ENCODE peak calls at places on chromosomes 16 and 17, in ten cellular contexts. One of them, this sample, is unnamed.

GRCh38 chr16:88799569-88800276 is 3.9 kb upstream of the CDT1 start:
- DNase-seq in EL: no peak
- DNase-seq in BE2C: no peak
- DNase-seq in CD4-positive, alpha-beta T cell: no peak
- DNase-seq in SIG-M5: peak
- DNase-seq in HEK293T: no peak
- DNase-seq in T-helper 9 cell: no peak
- DNase-seq in stromal cell of bone marrow: no peak
- DNase-seq in A549: no peak
- DNase-seq in anterior cingulate cortex: no peak
- DNase-seq in this sample: no peak

GRCh38 chr17:67602974-67603373 is 114.8 kb upstream of the NOL11 start:
- DNase-seq in EL: peak
- DNase-seq in SIG-M5: no peak
- DNase-seq in BE2C: peak
- DNase-seq in A549: peak
- DNase-seq in T-helper 9 cell: peak
- DNase-seq in stromal cell of bone marrow: no peak
- DNase-seq in anterior cingulate cortex: no peak
- DNase-seq in HEK293T: peak
- DNase-seq in CD4-positive, alpha-beta T cell: peak
- DNase-seq in this sample: no peak

GRCh38 chr17:58532555-58532951 is 18.1 kb upstream of the MTMR4 start:
- DNase-seq in EL: no peak
- DNase-seq in SIG-M5: no peak
- DNase-seq in CD4-positive, alpha-beta T cell: no peak
- DNase-seq in A549: no peak
- DNase-seq in HEK293T: no peak
- DNase-seq in stromal cell of bone marrow: no peak
- DNase-seq in BE2C: no peak
- DNase-seq in anterior cingulate cortex: no peak
- DNase-seq in T-helper 9 cell: no peak
- DNase-seq in this sample: no peak

GRCh38 chr16:55367796-55368195 is 43.8 kb downstream of the IRX6 start:
- DNase-seq in BE2C: no peak
- DNase-seq in A549: no peak
- DNase-seq in SIG-M5: no peak
- DNase-seq in EL: peak
- DNase-seq in anterior cingulate cortex: no peak
- DNase-seq in stromal cell of bone marrow: no peak
- DNase-seq in HEK293T: no peak
- DNase-seq in T-helper 9 cell: no peak
- DNase-seq in CD4-positive, alpha-beta T cell: no peak
- DNase-seq in this sample: no peak

GRCh38 chr16:79089735-79090284 is 510.7 kb downstream of the MAF start:
- DNase-seq in A549: no peak
- DNase-seq in stromal cell of bone marrow: peak
- DNase-seq in anterior cingulate cortex: no peak
- DNase-seq in BE2C: no peak
- DNase-seq in EL: no peak
- DNase-seq in HEK293T: no peak
- DNase-seq in T-helper 9 cell: peak
- DNase-seq in SIG-M5: peak
- DNase-seq in CD4-positive, alpha-beta T cell: peak
- DNase-seq in this sample: no peak

GRCh38 chr16:85234310-85235235 is 122.3 kb upstream of the CIBAR2 start:
- DNase-seq in BE2C: peak
- DNase-seq in stromal cell of bone marrow: peak
- DNase-seq in HEK293T: peak
- DNase-seq in A549: peak
- DNase-seq in CD4-positive, alpha-beta T cell: no peak
- DNase-seq in SIG-M5: no peak
- DNase-seq in T-helper 9 cell: no peak
- DNase-seq in anterior cingulate cortex: no peak
- DNase-seq in EL: peak
- DNase-seq in this sample: no peak

GRCh38 chr16:57137566-57138273 is 45.3 kb downstream of the CPNE2 start:
- DNase-seq in stromal cell of bone marrow: no peak
- DNase-seq in HEK293T: no peak
- DNase-seq in SIG-M5: no peak
- DNase-seq in A549: no peak
- DNase-seq in EL: no peak
- DNase-seq in anterior cingulate cortex: no peak
- DNase-seq in CD4-positive, alpha-beta T cell: no peak
- DNase-seq in T-helper 9 cell: no peak
- DNase-seq in BE2C: no peak
- DNase-seq in this sample: no peak

GRCh38 chr17:2468270-2468669 is 43.4 kb downstream of the METTL16 start:
- DNase-seq in EL: no peak
- DNase-seq in SIG-M5: no peak
- DNase-seq in stromal cell of bone marrow: peak
- DNase-seq in CD4-positive, alpha-beta T cell: no peak
- DNase-seq in A549: no peak
- DNase-seq in BE2C: no peak
- DNase-seq in HEK293T: no peak
- DNase-seq in T-helper 9 cell: no peak
- DNase-seq in anterior cingulate cortex: no peak
- DNase-seq in this sample: no peak

GRCh38 chr16:79381552-79382042 is 218.9 kb downstream of the MAF start:
- DNase-seq in T-helper 9 cell: no peak
- DNase-seq in A549: no peak
- DNase-seq in anterior cingulate cortex: no peak
- DNase-seq in EL: no peak
- DNase-seq in stromal cell of bone marrow: no peak
- DNase-seq in SIG-M5: no peak
- DNase-seq in HEK293T: no peak
- DNase-seq in CD4-positive, alpha-beta T cell: no peak
- DNase-seq in BE2C: no peak
- DNase-seq in this sample: peak

GRCh38 chr17:39769974-39770587 is 32.3 kb downstream of the GRB7 start:
- DNase-seq in SIG-M5: no peak
- DNase-seq in BE2C: no peak
- DNase-seq in CD4-positive, alpha-beta T cell: peak
- DNase-seq in T-helper 9 cell: peak
- DNase-seq in EL: peak
- DNase-seq in HEK293T: no peak
- DNase-seq in A549: no peak
- DNase-seq in stromal cell of bone marrow: no peak
- DNase-seq in anterior cingulate cortex: no peak
- DNase-seq in this sample: no peak

GRCh38 chr17:36856921-36857381 is 80.3 kb upstream of the LHX1 start:
- DNase-seq in HEK293T: no peak
- DNase-seq in EL: no peak
- DNase-seq in CD4-positive, alpha-beta T cell: no peak
- DNase-seq in T-helper 9 cell: no peak
- DNase-seq in BE2C: no peak
- DNase-seq in stromal cell of bone marrow: no peak
- DNase-seq in A549: no peak
- DNase-seq in anterior cingulate cortex: no peak
- DNase-seq in SIG-M5: no peak
- DNase-seq in this sample: no peak

GRCh38 chr17:42163696-42164407 is 9.1 kb upstream of the RAB5C start:
- DNase-seq in EL: no peak
- DNase-seq in SIG-M5: no peak
- DNase-seq in BE2C: no peak
- DNase-seq in CD4-positive, alpha-beta T cell: no peak
- DNase-seq in T-helper 9 cell: no peak
- DNase-seq in A549: no peak
- DNase-seq in stromal cell of bone marrow: no peak
- DNase-seq in HEK293T: no peak
- DNase-seq in anterior cingulate cortex: no peak
- DNase-seq in this sample: no peak

GRCh38 chr17:59190806-59191205 is 19.0 kb upstream of the SMG8 start:
- DNase-seq in BE2C: no peak
- DNase-seq in EL: no peak
- DNase-seq in stromal cell of bone marrow: no peak
- DNase-seq in HEK293T: no peak
- DNase-seq in SIG-M5: no peak
- DNase-seq in anterior cingulate cortex: no peak
- DNase-seq in T-helper 9 cell: no peak
- DNase-seq in A549: no peak
- DNase-seq in CD4-positive, alpha-beta T cell: no peak
- DNase-seq in this sample: no peak

GRCh38 chr17:31415004-31415454 is 23.6 kb downstream of the RAB11FIP4 start:
- DNase-seq in A549: no peak
- DNase-seq in SIG-M5: peak
- DNase-seq in EL: no peak
- DNase-seq in HEK293T: no peak
- DNase-seq in anterior cingulate cortex: no peak
- DNase-seq in T-helper 9 cell: no peak
- DNase-seq in stromal cell of bone marrow: no peak
- DNase-seq in BE2C: no peak
- DNase-seq in CD4-positive, alpha-beta T cell: no peak
- DNase-seq in this sample: no peak

GRCh38 chr17:57276621-57277020 is 20.3 kb downstream of the MSI2 start:
- DNase-seq in SIG-M5: no peak
- DNase-seq in EL: no peak
- DNase-seq in CD4-positive, alpha-beta T cell: no peak
- DNase-seq in BE2C: no peak
- DNase-seq in A549: no peak
- DNase-seq in stromal cell of bone marrow: no peak
- DNase-seq in T-helper 9 cell: no peak
- DNase-seq in HEK293T: no peak
- DNase-seq in anterior cingulate cortex: no peak
- DNase-seq in this sample: no peak

GRCh38 chr17:62964506-62964905 is 1.5 kb upstream of the TANC2 start:
- DNase-seq in anterior cingulate cortex: no peak
- DNase-seq in SIG-M5: no peak
- DNase-seq in A549: no peak
- DNase-seq in T-helper 9 cell: no peak
- DNase-seq in stromal cell of bone marrow: no peak
- DNase-seq in HEK293T: no peak
- DNase-seq in CD4-positive, alpha-beta T cell: no peak
- DNase-seq in EL: no peak
- DNase-seq in BE2C: no peak
- DNase-seq in this sample: no peak

GRCh38 chr16:27080870-27081269 is 14.1 kb downstream of the C16orf82 start:
- DNase-seq in SIG-M5: no peak
- DNase-seq in stromal cell of bone marrow: no peak
- DNase-seq in HEK293T: peak
- DNase-seq in A549: peak
- DNase-seq in EL: no peak
- DNase-seq in anterior cingulate cortex: no peak
- DNase-seq in CD4-positive, alpha-beta T cell: no peak
- DNase-seq in BE2C: no peak
- DNase-seq in T-helper 9 cell: no peak
- DNase-seq in this sample: no peak

GRCh38 chr16:86570542-86571196 is 4.0 kb downstream of the FOXC2 start:
- DNase-seq in CD4-positive, alpha-beta T cell: no peak
- DNase-seq in SIG-M5: no peak
- DNase-seq in BE2C: no peak
- DNase-seq in A549: no peak
- DNase-seq in T-helper 9 cell: no peak
- DNase-seq in anterior cingulate cortex: no peak
- DNase-seq in stromal cell of bone marrow: no peak
- DNase-seq in EL: peak
- DNase-seq in HEK293T: no peak
- DNase-seq in this sample: no peak

GRCh38 chr17:19398301-19399181 is 11.6 kb upstream of the MFAP4 start:
- DNase-seq in CD4-positive, alpha-beta T cell: no peak
- DNase-seq in HEK293T: no peak
- DNase-seq in stromal cell of bone marrow: peak
- DNase-seq in anterior cingulate cortex: no peak
- DNase-seq in SIG-M5: no peak
- DNase-seq in A549: peak
- DNase-seq in T-helper 9 cell: no peak
- DNase-seq in EL: peak
- DNase-seq in BE2C: no peak
- DNase-seq in this sample: no peak

GRCh38 chr16:2156849-2157224 is 1.3 kb downstream of the TRAF7 start:
- DNase-seq in stromal cell of bone marrow: no peak
- DNase-seq in SIG-M5: no peak
- DNase-seq in T-helper 9 cell: no peak
- DNase-seq in CD4-positive, alpha-beta T cell: no peak
- DNase-seq in HEK293T: no peak
- DNase-seq in BE2C: no peak
- DNase-seq in EL: no peak
- DNase-seq in A549: no peak
- DNase-seq in anterior cingulate cortex: no peak
- DNase-seq in this sample: no peak

GRCh38 chr17:48613862-48614694 is 1.0 kb downstream of the HOXB8 start:
- DNase-seq in anterior cingulate cortex: no peak
- DNase-seq in HEK293T: no peak
- DNase-seq in stromal cell of bone marrow: no peak
- DNase-seq in T-helper 9 cell: no peak
- DNase-seq in SIG-M5: no peak
- DNase-seq in BE2C: peak
- DNase-seq in EL: no peak
- DNase-seq in A549: peak
- DNase-seq in CD4-positive, alpha-beta T cell: no peak
- DNase-seq in this sample: no peak

GRCh38 chr17:75828051-75828400 is 16.2 kb downstream of the UNC13D start:
- DNase-seq in stromal cell of bone marrow: no peak
- DNase-seq in HEK293T: no peak
- DNase-seq in EL: no peak
- DNase-seq in T-helper 9 cell: no peak
- DNase-seq in CD4-positive, alpha-beta T cell: no peak
- DNase-seq in SIG-M5: no peak
- DNase-seq in anterior cingulate cortex: no peak
- DNase-seq in BE2C: no peak
- DNase-seq in A549: no peak
- DNase-seq in this sample: no peak

GRCh38 chr16:81658373-81658772 is 120.7 kb upstream of the PLCG2 start:
- DNase-seq in HEK293T: no peak
- DNase-seq in T-helper 9 cell: no peak
- DNase-seq in A549: no peak
- DNase-seq in EL: no peak
- DNase-seq in SIG-M5: no peak
- DNase-seq in stromal cell of bone marrow: no peak
- DNase-seq in BE2C: no peak
- DNase-seq in anterior cingulate cortex: no peak
- DNase-seq in CD4-positive, alpha-beta T cell: no peak
- DNase-seq in this sample: no peak

GRCh38 chr17:79891113-79891730 is 52.0 kb upstream of the CBX4 start:
- DNase-seq in BE2C: no peak
- DNase-seq in stromal cell of bone marrow: no peak
- DNase-seq in SIG-M5: no peak
- DNase-seq in T-helper 9 cell: no peak
- DNase-seq in EL: no peak
- DNase-seq in CD4-positive, alpha-beta T cell: no peak
- DNase-seq in A549: no peak
- DNase-seq in HEK293T: no peak
- DNase-seq in anterior cingulate cortex: no peak
- DNase-seq in this sample: no peak

GRCh38 chr17:59547131-59547915 is 18.1 kb upstream of the DHX40 start:
- DNase-seq in A549: no peak
- DNase-seq in EL: no peak
- DNase-seq in SIG-M5: no peak
- DNase-seq in stromal cell of bone marrow: no peak
- DNase-seq in anterior cingulate cortex: no peak
- DNase-seq in HEK293T: no peak
- DNase-seq in T-helper 9 cell: no peak
- DNase-seq in BE2C: peak
- DNase-seq in CD4-positive, alpha-beta T cell: no peak
- DNase-seq in this sample: no peak

GRCh38 chr17:50792132-50792531 is 24.8 kb upstream of the ANKRD40CL start:
- DNase-seq in stromal cell of bone marrow: no peak
- DNase-seq in T-helper 9 cell: no peak
- DNase-seq in anterior cingulate cortex: no peak
- DNase-seq in HEK293T: no peak
- DNase-seq in BE2C: no peak
- DNase-seq in SIG-M5: no peak
- DNase-seq in A549: no peak
- DNase-seq in EL: no peak
- DNase-seq in CD4-positive, alpha-beta T cell: no peak
- DNase-seq in this sample: no peak

GRCh38 chr17:76262732-76263344 is 2.3 kb upstream of the UBALD2 start:
- DNase-seq in T-helper 9 cell: no peak
- DNase-seq in CD4-positive, alpha-beta T cell: no peak
- DNase-seq in A549: no peak
- DNase-seq in HEK293T: no peak
- DNase-seq in stromal cell of bone marrow: no peak
- DNase-seq in anterior cingulate cortex: no peak
- DNase-seq in BE2C: no peak
- DNase-seq in SIG-M5: peak
- DNase-seq in EL: no peak
- DNase-seq in this sample: no peak

GRCh38 chr17:79997004-79997673 is 38.5 kb downstream of the TBC1D16 start:
- DNase-seq in EL: no peak
- DNase-seq in HEK293T: no peak
- DNase-seq in BE2C: no peak
- DNase-seq in stromal cell of bone marrow: no peak
- DNase-seq in CD4-positive, alpha-beta T cell: peak
- DNase-seq in SIG-M5: peak
- DNase-seq in A549: no peak
- DNase-seq in anterior cingulate cortex: no peak
- DNase-seq in T-helper 9 cell: peak
- DNase-seq in this sample: no peak

This sample was measured in substantia nigra.